ENCODE peak calls at places on chromosomes 7 and 10, in seven cellular contexts. One of them, this sample, is unnamed.

GRCh38 chr10:119479532-119479931 is 63.0 kb downstream of the RGS10 start:
- DNase-seq in AG08396: no peak
- DNase-seq in upper lobe of right lung: no peak
- DNase-seq in mesendoderm: peak
- DNase-seq in GM23338: peak
- DNase-seq in T-helper 1 cell: no peak
- DNase-seq in Kasumi-1: no peak
- DNase-seq in this sample: no peak

GRCh38 chr10:12512292-12513002 is 163.1 kb downstream of the CAMK1D start:
- DNase-seq in AG08396: no peak
- DNase-seq in upper lobe of right lung: no peak
- DNase-seq in mesendoderm: no peak
- DNase-seq in GM23338: no peak
- DNase-seq in T-helper 1 cell: no peak
- DNase-seq in Kasumi-1: no peak
- DNase-seq in this sample: no peak

GRCh38 chr7:24017519-24017918 is 266.5 kb upstream of the NPY start:
- DNase-seq in AG08396: no peak
- DNase-seq in upper lobe of right lung: no peak
- DNase-seq in mesendoderm: no peak
- DNase-seq in GM23338: no peak
- DNase-seq in T-helper 1 cell: no peak
- DNase-seq in Kasumi-1: no peak
- DNase-seq in this sample: no peak

GRCh38 chr10:102782698-102783540 is 39.2 kb downstream of the WBP1L start:
- DNase-seq in AG08396: peak
- DNase-seq in upper lobe of right lung: peak
- DNase-seq in mesendoderm: peak
- DNase-seq in GM23338: no peak
- DNase-seq in T-helper 1 cell: no peak
- DNase-seq in Kasumi-1: no peak
- DNase-seq in this sample: no peak

GRCh38 chr10:97333351-97333600 is 1.3 kb downstream of the FRAT2 start:
- DNase-seq in AG08396: no peak
- DNase-seq in upper lobe of right lung: no peak
- DNase-seq in mesendoderm: peak
- DNase-seq in GM23338: peak
- DNase-seq in T-helper 1 cell: no peak
- DNase-seq in Kasumi-1: peak
- DNase-seq in this sample: no peak

GRCh38 chr10:17043586-17043985 is 86.0 kb downstream of the CUBN start:
- DNase-seq in AG08396: no peak
- DNase-seq in upper lobe of right lung: no peak
- DNase-seq in mesendoderm: no peak
- DNase-seq in GM23338: no peak
- DNase-seq in T-helper 1 cell: no peak
- DNase-seq in Kasumi-1: no peak
- DNase-seq in this sample: no peak

GRCh38 chr10:133457100-133457841 is 3.5 kb downstream of the SCART1 start:
- DNase-seq in AG08396: no peak
- DNase-seq in upper lobe of right lung: no peak
- DNase-seq in mesendoderm: no peak
- DNase-seq in GM23338: no peak
- DNase-seq in T-helper 1 cell: no peak
- DNase-seq in Kasumi-1: no peak
- DNase-seq in this sample: no peak

GRCh38 chr7:114874170-114874569 is 47.7 kb upstream of the MDFIC start:
- DNase-seq in AG08396: no peak
- DNase-seq in upper lobe of right lung: no peak
- DNase-seq in mesendoderm: no peak
- DNase-seq in GM23338: no peak
- DNase-seq in T-helper 1 cell: no peak
- DNase-seq in Kasumi-1: no peak
- DNase-seq in this sample: no peak

GRCh38 chr7:47574473-47575328 is 7.2 kb downstream of the TNS3 start:
- DNase-seq in AG08396: no peak
- DNase-seq in upper lobe of right lung: no peak
- DNase-seq in mesendoderm: no peak
- DNase-seq in GM23338: no peak
- DNase-seq in T-helper 1 cell: no peak
- DNase-seq in Kasumi-1: no peak
- DNase-seq in this sample: no peak

GRCh38 chr7:37448637-37449331 is at the start of gene ELMO1:
- DNase-seq in AG08396: peak
- DNase-seq in upper lobe of right lung: peak
- DNase-seq in mesendoderm: peak
- DNase-seq in GM23338: peak
- DNase-seq in T-helper 1 cell: peak
- DNase-seq in Kasumi-1: peak
- DNase-seq in this sample: peak

GRCh38 chr10:115706482-115707076 is 566.4 kb downstream of the GFRA1 start:
- DNase-seq in AG08396: peak
- DNase-seq in upper lobe of right lung: no peak
- DNase-seq in mesendoderm: peak
- DNase-seq in GM23338: peak
- DNase-seq in T-helper 1 cell: no peak
- DNase-seq in Kasumi-1: peak
- DNase-seq in this sample: no peak

GRCh38 chr7:42671627-42672026 is 240.2 kb downstream of the C7orf25 start:
- DNase-seq in AG08396: no peak
- DNase-seq in upper lobe of right lung: no peak
- DNase-seq in mesendoderm: no peak
- DNase-seq in GM23338: no peak
- DNase-seq in T-helper 1 cell: no peak
- DNase-seq in Kasumi-1: no peak
- DNase-seq in this sample: no peak

GRCh38 chr10:117431160-117431559 is 55.9 kb upstream of the PDZD8 start:
- DNase-seq in AG08396: no peak
- DNase-seq in upper lobe of right lung: no peak
- DNase-seq in mesendoderm: no peak
- DNase-seq in GM23338: no peak
- DNase-seq in T-helper 1 cell: no peak
- DNase-seq in Kasumi-1: peak
- DNase-seq in this sample: no peak

GRCh38 chr10:122331100-122331499 is 43.4 kb upstream of the PLEKHA1 start:
- DNase-seq in AG08396: no peak
- DNase-seq in upper lobe of right lung: no peak
- DNase-seq in mesendoderm: no peak
- DNase-seq in GM23338: no peak
- DNase-seq in T-helper 1 cell: no peak
- DNase-seq in Kasumi-1: no peak
- DNase-seq in this sample: no peak

GRCh38 chr7:90178592-90179279 is 24.5 kb downstream of the STEAP1 start:
- DNase-seq in AG08396: peak
- DNase-seq in upper lobe of right lung: no peak
- DNase-seq in mesendoderm: peak
- DNase-seq in GM23338: no peak
- DNase-seq in T-helper 1 cell: no peak
- DNase-seq in Kasumi-1: peak
- DNase-seq in this sample: no peak

GRCh38 chr7:130853503-130854279 is 119.7 kb upstream of the KLF14 start:
- DNase-seq in AG08396: no peak
- DNase-seq in upper lobe of right lung: no peak
- DNase-seq in mesendoderm: no peak
- DNase-seq in GM23338: no peak
- DNase-seq in T-helper 1 cell: no peak
- DNase-seq in Kasumi-1: no peak
- DNase-seq in this sample: no peak

GRCh38 chr7:131934452-131934851 is 378.0 kb upstream of the PODXL start:
- DNase-seq in AG08396: no peak
- DNase-seq in upper lobe of right lung: no peak
- DNase-seq in mesendoderm: no peak
- DNase-seq in GM23338: no peak
- DNase-seq in T-helper 1 cell: no peak
- DNase-seq in Kasumi-1: no peak
- DNase-seq in this sample: no peak

GRCh38 chr7:106471686-106472440 is 187.1 kb upstream of the NAMPT start:
- DNase-seq in AG08396: no peak
- DNase-seq in upper lobe of right lung: no peak
- DNase-seq in mesendoderm: no peak
- DNase-seq in GM23338: no peak
- DNase-seq in T-helper 1 cell: no peak
- DNase-seq in Kasumi-1: no peak
- DNase-seq in this sample: no peak

GRCh38 chr7:37212526-37212925 is 236.1 kb downstream of the ELMO1 start:
- DNase-seq in AG08396: no peak
- DNase-seq in upper lobe of right lung: no peak
- DNase-seq in mesendoderm: no peak
- DNase-seq in GM23338: no peak
- DNase-seq in T-helper 1 cell: no peak
- DNase-seq in Kasumi-1: no peak
- DNase-seq in this sample: no peak

GRCh38 chr7:143296686-143297085 is 8.5 kb downstream of the CASP2 start:
- DNase-seq in AG08396: no peak
- DNase-seq in upper lobe of right lung: no peak
- DNase-seq in mesendoderm: no peak
- DNase-seq in GM23338: no peak
- DNase-seq in T-helper 1 cell: no peak
- DNase-seq in Kasumi-1: no peak
- DNase-seq in this sample: no peak

GRCh38 chr10:43044444-43045245 is 32.2 kb upstream of the RET start:
- DNase-seq in AG08396: no peak
- DNase-seq in upper lobe of right lung: peak
- DNase-seq in mesendoderm: no peak
- DNase-seq in GM23338: no peak
- DNase-seq in T-helper 1 cell: no peak
- DNase-seq in Kasumi-1: no peak
- DNase-seq in this sample: no peak

GRCh38 chr7:112070674-112071256 is 135.4 kb downstream of the DOCK4 start:
- DNase-seq in AG08396: no peak
- DNase-seq in upper lobe of right lung: no peak
- DNase-seq in mesendoderm: no peak
- DNase-seq in GM23338: no peak
- DNase-seq in T-helper 1 cell: no peak
- DNase-seq in Kasumi-1: no peak
- DNase-seq in this sample: no peak

GRCh38 chr10:133373104-133373624 is at the start of gene ECHS1:
- DNase-seq in AG08396: peak
- DNase-seq in upper lobe of right lung: peak
- DNase-seq in mesendoderm: peak
- DNase-seq in GM23338: peak
- DNase-seq in T-helper 1 cell: peak
- DNase-seq in Kasumi-1: peak
- DNase-seq in this sample: peak

GRCh38 chr10:2908851-2909630 is 158.3 kb upstream of the PFKP start:
- DNase-seq in AG08396: no peak
- DNase-seq in upper lobe of right lung: no peak
- DNase-seq in mesendoderm: no peak
- DNase-seq in GM23338: no peak
- DNase-seq in T-helper 1 cell: no peak
- DNase-seq in Kasumi-1: peak
- DNase-seq in this sample: no peak

This sample was measured in activated T-helper 9 cell treated with anti-CD3 and anti-CD28 coated beads, Interleukin-2, amount 50 U/mL, for 16 hours.